ENCODE peak calls at places on chromosome 22, in seven cellular contexts. T is renal cortical epithelial cell; R is iPS-NIHi11; A is LoVo; P is gastrocnemius medialis; M is stimulated activated CD4-positive, alpha-beta T cell treated with anti-CD3 and anti-CD28 coated beads, Interleukin-15, amount 100 ng/mL, for 24 hours; K is NCI-H748 treated with DMSO at 0.1 percent for 48 hours. O is an unnamed sample.

GRCh38 chr22:35314161-35314942 is 14.7 kb downstream of the TOM1 start:
- DNase-seq in R (peak; percentile 55), M (no peak), T (no peak), A (no peak), P (peak; percentile 85), K (no peak), O (no peak)

GRCh38 chr22:33650244-33650643 is 270.0 kb downstream of the LARGE1 start:
- DNase-seq in A (no peak), T (no peak), R (no peak), P (no peak), K (no peak), M (no peak), O (no peak)

GRCh38 chr22:23875801-23876200 is 18.1 kb downstream of the SLC2A11 start:
- DNase-seq in A (no peak), P (no peak), T (no peak), M (no peak), R (no peak), K (no peak), O (no peak)

GRCh38 chr22:38953577-38954413 is 3.6 kb upstream of the APOBEC3A start:
- DNase-seq in T (peak; percentile 8), R (no peak), M (peak; percentile 87), P (no peak), K (no peak), A (no peak), O (no peak)

GRCh38 chr22:19983701-19984100 is 32.9 kb downstream of the ARVCF start:
- DNase-seq in P (no peak), K (no peak), M (no peak), A (no peak), R (no peak), T (no peak), O (no peak)

GRCh38 chr22:35310556-35311550 is 11.2 kb downstream of the TOM1 start:
- DNase-seq in K (no peak), A (no peak), M (no peak), P (no peak), T (peak; percentile 74), R (no peak), O (no peak)

GRCh38 chr22:41498322-41498721 is 29.4 kb downstream of the ACO2 start:
- DNase-seq in M (no peak), P (no peak), T (no peak), R (no peak), K (no peak), A (no peak), O (no peak)

GRCh38 chr22:38236786-38237185 is 35.0 kb downstream of the MAFF start:
- DNase-seq in T (no peak), K (no peak), P (no peak), A (no peak), M (no peak), R (peak; percentile 44), O (no peak)

GRCh38 chr22:46959369-46959768 is 196.9 kb downstream of the TBC1D22A start:
- DNase-seq in P (no peak), A (no peak), K (no peak), T (no peak), M (no peak), R (no peak), O (no peak)

GRCh38 chr22:50305658-50306566 is 1.5 kb downstream of the PLXNB2 start:
- DNase-seq in R (peak; percentile 68), M (no peak), K (peak; percentile 28), P (peak; percentile 64), A (peak; percentile 92), T (peak; percentile 94), O (peak; percentile 99)

GRCh38 chr22:28819253-28820096 is 19.1 kb upstream of the XBP1 start:
- DNase-seq in M (no peak), K (no peak), T (peak; percentile 9), A (peak; percentile 33), R (no peak), P (no peak), O (no peak)